ENCODE peak calls at places on chromosome 2, in four cellular contexts. G is AG08395; B is T-helper 2 cell treated with Interferon-gamma antibody and Interleukin-4, amounts not matched to agents 5 μg/mL and 100 μg/mL, for 36 hours; Y is HTR-8/SVneo. M is an unnamed sample.

GRCh38 chr2:217958206-217958888 is 44.4 kb downstream of the TNS1 start:
- DNase-seq in G (no peak), B (no peak), Y (no peak), M (no peak)

GRCh38 chr2:144350151-144350802 is 169.6 kb downstream of the ZEB2 start:
- DNase-seq in G (no peak), B (peak; percentile 31), Y (no peak), M (no peak)

GRCh38 chr2:16218651-16219050 is 278.3 kb downstream of the MYCN start:
- DNase-seq in G (no peak), B (no peak), Y (no peak), M (peak; percentile 18)

GRCh38 chr2:220147590-220147989 is 520.2 kb downstream of the SLC4A3 start:
- DNase-seq in G (no peak), B (no peak), Y (no peak), M (no peak)

GRCh38 chr2:36597532-36598377 is at the start of gene FEZ2:
- DNase-seq in G (peak; percentile 91), B (peak; percentile 77), Y (peak; percentile 88), M (peak; percentile 90)

GRCh38 chr2:58908501-58909154 is 667.5 kb upstream of the FANCL start:
- DNase-seq in G (no peak), B (no peak), Y (no peak), M (no peak)

GRCh38 chr2:170313636-170314348 is 135.8 kb downstream of the MYO3B start:
- DNase-seq in G (peak; percentile 17), B (no peak), Y (no peak), M (no peak)

GRCh38 chr2:44120428-44120827 is 48.2 kb upstream of the PPM1B start:
- DNase-seq in G (peak; percentile 77), B (peak; percentile 65), Y (peak; percentile 62), M (peak; percentile 57)

GRCh38 chr2:237378650-237379049 is 35.3 kb downstream of the COL6A3 start:
- DNase-seq in G (no peak), B (no peak), Y (no peak), M (no peak)

GRCh38 chr2:188784269-188784762 is 189.9 kb upstream of the COL3A1 start:
- DNase-seq in G (no peak), B (no peak), Y (no peak), M (no peak)

GRCh38 chr2:27891063-27891819 is 712 bp downstream of the BABAM2 start:
- DNase-seq in G (peak; percentile 56), B (peak; percentile 73), Y (peak; percentile 74), M (peak; percentile 84)

GRCh38 chr2:56364902-56365301 is 181.1 kb downstream of the CCDC85A start:
- DNase-seq in G (no peak), B (no peak), Y (no peak), M (no peak)

GRCh38 chr2:239273280-239274234 is 127.3 kb downstream of the HDAC4 start:
- DNase-seq in G (no peak), B (no peak), Y (no peak), M (no peak)

GRCh38 chr2:218567797-218568189 is 358 bp downstream of the USP37 start:
- DNase-seq in G (no peak), B (no peak), Y (no peak), M (no peak)

GRCh38 chr2:159921752-159922404 is 123.9 kb upstream of the CD302 start:
- DNase-seq in G (peak; percentile 39), B (peak; percentile 71), Y (peak; percentile 40), M (peak; percentile 78)

GRCh38 chr2:149331023-149331400 is 625 bp downstream of the LYPD6 start:
- DNase-seq in G (peak; percentile 19), B (no peak), Y (peak; percentile 31), M (no peak)

GRCh38 chr2:123916512-123916911 is 108.6 kb upstream of the CNTNAP5 start:
- DNase-seq in G (no peak), B (no peak), Y (no peak), M (no peak)

GRCh38 chr2:54808642-54809041 is 85.2 kb downstream of the EML6 start:
- DNase-seq in G (peak; percentile 19), B (no peak), Y (no peak), M (no peak)

GRCh38 chr2:9095690-9096089 is 92.2 kb upstream of the MBOAT2 start:
- DNase-seq in G (peak; percentile 46), B (no peak), Y (no peak), M (no peak)

GRCh38 chr2:126175222-126175621 is 480.7 kb upstream of the GYPC start:
- DNase-seq in G (no peak), B (no peak), Y (no peak), M (no peak)

GRCh38 chr2:158926478-158926948 is 41.9 kb upstream of the TANC1 start:
- DNase-seq in G (no peak), B (no peak), Y (no peak), M (peak; percentile 86)

GRCh38 chr2:197165020-197165419 is 145.6 kb downstream of the ANKRD44 start:
- DNase-seq in G (no peak), B (no peak), Y (no peak), M (no peak)

GRCh38 chr2:143399679-143400078 is 270.5 kb downstream of the ARHGAP15 start:
- DNase-seq in G (no peak), B (no peak), Y (no peak), M (no peak)

GRCh38 chr2:15999592-16000469 is 59.5 kb downstream of the MYCN start:
- DNase-seq in G (no peak), B (no peak), Y (no peak), M (no peak)

GRCh38 chr2:29650634-29651097 is 270.7 kb downstream of the ALK start:
- DNase-seq in G (no peak), B (no peak), Y (no peak), M (no peak)

GRCh38 chr2:47033102-47033880 is 117.7 kb upstream of the MCFD2 start:
- DNase-seq in G (no peak), B (no peak), Y (no peak), M (no peak)

GRCh38 chr2:98664323-98664722 is 55.9 kb downstream of the UNC50 start:
- DNase-seq in G (no peak), B (peak; percentile 49), Y (no peak), M (no peak)

GRCh38 chr2:27264253-27264752 is 1.5 kb upstream of the SLC30A3 start:
- DNase-seq in G (no peak), B (no peak), Y (no peak), M (no peak)

GRCh38 chr2:240172071-240172895 is 31.8 kb upstream of the OTOS start:
- DNase-seq in G (no peak), B (no peak), Y (no peak), M (no peak)

GRCh38 chr2:8456149-8457091 is 225.4 kb upstream of the ID2 start:
- DNase-seq in G (no peak), B (peak; percentile 52), Y (no peak), M (no peak)

GRCh38 chr2:67451086-67451832 is 54.1 kb downstream of the ETAA1 start:
- DNase-seq in G (peak; percentile 42), B (no peak), Y (peak; percentile 49), M (no peak)

GRCh38 chr2:105397025-105397722 is 1.7 kb downstream of the FHL2 start:
- DNase-seq in G (no peak), B (no peak), Y (no peak), M (peak; percentile 54)

M was measured in ACHN.